ENCODE peak calls at places on chromosomes 11 and 22, in five cellular contexts. One of them, this sample, is unnamed.

GRCh38 chr11:7983832-7984590 is 3.1 kb upstream of the EIF3F start:
- DNase-seq in psoas muscle: no peak
- DNase-seq in anterior cingulate cortex: no peak
- DNase-seq in left ventricle myocardium inferior: no peak
- DNase-seq in foreskin fibroblast: no peak
- DNase-seq in this sample: no peak

GRCh38 chr22:48893288-48894063 is 934.2 kb downstream of the BRD1 start:
- DNase-seq in anterior cingulate cortex: no peak
- DNase-seq in left ventricle myocardium inferior: no peak
- DNase-seq in foreskin fibroblast: no peak
- DNase-seq in psoas muscle: no peak
- DNase-seq in this sample: no peak

GRCh38 chr11:88304352-88304751 is 33.2 kb downstream of the CTSC start:
- DNase-seq in foreskin fibroblast: no peak
- DNase-seq in psoas muscle: no peak
- DNase-seq in anterior cingulate cortex: no peak
- DNase-seq in left ventricle myocardium inferior: no peak
- DNase-seq in this sample: no peak

GRCh38 chr11:115843116-115843515 is 338.9 kb upstream of the CADM1 start:
- DNase-seq in foreskin fibroblast: no peak
- DNase-seq in anterior cingulate cortex: no peak
- DNase-seq in left ventricle myocardium inferior: no peak
- DNase-seq in psoas muscle: no peak
- DNase-seq in this sample: no peak

GRCh38 chr11:46121328-46121723 is at the start of gene PHF21A:
- DNase-seq in foreskin fibroblast: peak; percentile 95
- DNase-seq in psoas muscle: peak; percentile 93
- DNase-seq in anterior cingulate cortex: peak; percentile 76
- DNase-seq in left ventricle myocardium inferior: peak; percentile 93
- DNase-seq in this sample: peak; percentile 89

GRCh38 chr11:118939948-118940598 is 14.3 kb upstream of the BCL9L start:
- DNase-seq in left ventricle myocardium inferior: no peak
- DNase-seq in psoas muscle: no peak
- DNase-seq in foreskin fibroblast: no peak
- DNase-seq in anterior cingulate cortex: no peak
- DNase-seq in this sample: peak; percentile 46

GRCh38 chr11:31442086-31442485 is 67.3 kb downstream of the IMMP1L start:
- DNase-seq in anterior cingulate cortex: no peak
- DNase-seq in left ventricle myocardium inferior: no peak
- DNase-seq in foreskin fibroblast: no peak
- DNase-seq in psoas muscle: no peak
- DNase-seq in this sample: no peak

GRCh38 chr11:37502202-37502601 is 904.2 kb upstream of the RAG2 start:
- DNase-seq in psoas muscle: no peak
- DNase-seq in foreskin fibroblast: no peak
- DNase-seq in left ventricle myocardium inferior: no peak
- DNase-seq in anterior cingulate cortex: no peak
- DNase-seq in this sample: no peak

GRCh38 chr22:50001388-50002231 is 11.0 kb downstream of the IL17REL start:
- DNase-seq in anterior cingulate cortex: no peak
- DNase-seq in left ventricle myocardium inferior: no peak
- DNase-seq in psoas muscle: no peak
- DNase-seq in foreskin fibroblast: no peak
- DNase-seq in this sample: peak; percentile 62

GRCh38 chr22:36237462-36238347 is 1.6 kb downstream of the APOL2 start:
- DNase-seq in foreskin fibroblast: no peak
- DNase-seq in psoas muscle: no peak
- DNase-seq in left ventricle myocardium inferior: no peak
- DNase-seq in anterior cingulate cortex: no peak
- DNase-seq in this sample: no peak

GRCh38 chr11:44309483-44310197 is at the start of gene ALX4:
- DNase-seq in foreskin fibroblast: no peak
- DNase-seq in left ventricle myocardium inferior: peak; percentile 53
- DNase-seq in psoas muscle: no peak
- DNase-seq in anterior cingulate cortex: no peak
- DNase-seq in this sample: peak; percentile 72

GRCh38 chr11:46694095-46694494 is 6.3 kb downstream of the ARHGAP1 start:
- DNase-seq in anterior cingulate cortex: no peak
- DNase-seq in left ventricle myocardium inferior: no peak
- DNase-seq in foreskin fibroblast: no peak
- DNase-seq in psoas muscle: no peak
- DNase-seq in this sample: no peak

GRCh38 chr22:38187413-38188212 is 6.0 kb upstream of the PLA2G6 start:
- DNase-seq in anterior cingulate cortex: no peak
- DNase-seq in foreskin fibroblast: no peak
- DNase-seq in left ventricle myocardium inferior: no peak
- DNase-seq in psoas muscle: no peak
- DNase-seq in this sample: no peak

GRCh38 chr11:6628526-6628925 is 9.3 kb upstream of the TPP1 start:
- DNase-seq in anterior cingulate cortex: no peak
- DNase-seq in left ventricle myocardium inferior: no peak
- DNase-seq in foreskin fibroblast: no peak
- DNase-seq in psoas muscle: no peak
- DNase-seq in this sample: no peak

GRCh38 chr22:37985050-37985585 is 763 bp upstream of the SOX10 start:
- DNase-seq in anterior cingulate cortex: no peak
- DNase-seq in foreskin fibroblast: no peak
- DNase-seq in left ventricle myocardium inferior: no peak
- DNase-seq in psoas muscle: no peak
- DNase-seq in this sample: no peak

GRCh38 chr11:61120865-61121831 is 18.9 kb downstream of the CD5 start:
- DNase-seq in anterior cingulate cortex: no peak
- DNase-seq in psoas muscle: no peak
- DNase-seq in foreskin fibroblast: no peak
- DNase-seq in left ventricle myocardium inferior: peak; percentile 59
- DNase-seq in this sample: no peak

GRCh38 chr11:32080381-32080980 is 10.4 kb upstream of the RCN1 start:
- DNase-seq in left ventricle myocardium inferior: no peak
- DNase-seq in anterior cingulate cortex: no peak
- DNase-seq in psoas muscle: no peak
- DNase-seq in foreskin fibroblast: no peak
- DNase-seq in this sample: no peak

GRCh38 chr11:29616611-29617010 is 400.2 kb downstream of the KCNA4 start:
- DNase-seq in anterior cingulate cortex: no peak
- DNase-seq in foreskin fibroblast: no peak
- DNase-seq in left ventricle myocardium inferior: no peak
- DNase-seq in psoas muscle: no peak
- DNase-seq in this sample: no peak

GRCh38 chr11:69122642-69123431 is 32.9 kb upstream of the SMIM38 start:
- DNase-seq in anterior cingulate cortex: no peak
- DNase-seq in psoas muscle: peak; percentile 49
- DNase-seq in left ventricle myocardium inferior: peak; percentile 71
- DNase-seq in foreskin fibroblast: peak; percentile 61
- DNase-seq in this sample: peak; percentile 56

GRCh38 chr11:86741489-86742435 is 58.6 kb upstream of the PRSS23 start:
- DNase-seq in anterior cingulate cortex: no peak
- DNase-seq in psoas muscle: no peak
- DNase-seq in left ventricle myocardium inferior: no peak
- DNase-seq in foreskin fibroblast: peak; percentile 82
- DNase-seq in this sample: no peak